ENCODE peak calls at places on chromosomes 13 and 19, in four cellular contexts. One of them, this sample, is unnamed.

GRCh38 chr13:81872581-81872980 is 1531.7 kb upstream of the SPRY2 start:
- DNase-seq in ovary: no peak
- DNase-seq in ascending aorta: no peak
- DNase-seq in lower leg skin: no peak
- DNase-seq in this sample: no peak

GRCh38 chr19:53132231-53132991 is at the start of gene ZNF415:
- DNase-seq in ovary: peak; percentile 86
- DNase-seq in ascending aorta: peak; percentile 11
- DNase-seq in lower leg skin: peak; percentile 91
- DNase-seq in this sample: peak; percentile 83

GRCh38 chr19:14127176-14127575 is 9.2 kb downstream of the ASF1B start:
- DNase-seq in ovary: no peak
- DNase-seq in ascending aorta: no peak
- DNase-seq in lower leg skin: no peak
- DNase-seq in this sample: no peak

GRCh38 chr19:593055-593454 is 3.4 kb downstream of the HCN2 start:
- DNase-seq in ovary: no peak
- DNase-seq in ascending aorta: no peak
- DNase-seq in lower leg skin: no peak
- DNase-seq in this sample: no peak

GRCh38 chr19:9721861-9722260 is 46.7 kb downstream of the ZNF846 start:
- DNase-seq in ovary: no peak
- DNase-seq in ascending aorta: no peak
- DNase-seq in lower leg skin: no peak
- DNase-seq in this sample: no peak

GRCh38 chr19:20964798-20965197 is 41.7 kb downstream of the ZNF85 start:
- DNase-seq in ovary: no peak
- DNase-seq in ascending aorta: no peak
- DNase-seq in lower leg skin: no peak
- DNase-seq in this sample: no peak

GRCh38 chr19:40907968-40908735 is 26.1 kb upstream of the CYP2A7 start:
- DNase-seq in ovary: peak; percentile 59
- DNase-seq in ascending aorta: no peak
- DNase-seq in lower leg skin: no peak
- DNase-seq in this sample: no peak

GRCh38 chr13:32031025-32031814 is at the start of gene FRY:
- DNase-seq in ovary: peak; percentile 66
- DNase-seq in ascending aorta: peak; percentile 20
- DNase-seq in lower leg skin: peak; percentile 89
- DNase-seq in this sample: peak; percentile 40

GRCh38 chr19:4971424-4971793 is 2.5 kb downstream of the KDM4B start:
- DNase-seq in ovary: peak; percentile 58
- DNase-seq in ascending aorta: no peak
- DNase-seq in lower leg skin: peak; percentile 91
- DNase-seq in this sample: no peak

GRCh38 chr19:42283248-42284065 is 14.4 kb downstream of the CIC start:
- DNase-seq in ovary: peak; percentile 98
- DNase-seq in ascending aorta: peak; percentile 87
- DNase-seq in lower leg skin: peak; percentile 99
- DNase-seq in this sample: peak; percentile 96

GRCh38 chr19:48988286-48988685 is 4.8 kb downstream of the GYS1 start:
- DNase-seq in ovary: no peak
- DNase-seq in ascending aorta: no peak
- DNase-seq in lower leg skin: no peak
- DNase-seq in this sample: no peak

GRCh38 chr13:65631078-65631477 is 1599.1 kb downstream of the PCDH9 start:
- DNase-seq in ovary: no peak
- DNase-seq in ascending aorta: no peak
- DNase-seq in lower leg skin: no peak
- DNase-seq in this sample: no peak

GRCh38 chr13:34465423-34465922 is 476.6 kb upstream of the NBEA start:
- DNase-seq in ovary: no peak
- DNase-seq in ascending aorta: no peak
- DNase-seq in lower leg skin: no peak
- DNase-seq in this sample: no peak

GRCh38 chr19:8973501-8974091 is 36.6 kb downstream of the MUC16 start:
- DNase-seq in ovary: no peak
- DNase-seq in ascending aorta: no peak
- DNase-seq in lower leg skin: no peak
- DNase-seq in this sample: no peak

GRCh38 chr19:3670258-3670795 is 29.9 kb downstream of the PIP5K1C start:
- DNase-seq in ovary: peak; percentile 83
- DNase-seq in ascending aorta: peak; percentile 83
- DNase-seq in lower leg skin: peak; percentile 94
- DNase-seq in this sample: no peak

GRCh38 chr13:73334459-73334858 is 275.7 kb downstream of the KLF5 start:
- DNase-seq in ovary: no peak
- DNase-seq in ascending aorta: no peak
- DNase-seq in lower leg skin: no peak
- DNase-seq in this sample: no peak

GRCh38 chr19:54312436-54313362 is at the start of gene LILRA5:
- DNase-seq in ovary: no peak
- DNase-seq in ascending aorta: peak; percentile 27
- DNase-seq in lower leg skin: peak; percentile 85
- DNase-seq in this sample: no peak

GRCh38 chr19:5091576-5092215 is 122.8 kb downstream of the KDM4B start:
- DNase-seq in ovary: peak; percentile 63
- DNase-seq in ascending aorta: no peak
- DNase-seq in lower leg skin: no peak
- DNase-seq in this sample: no peak

GRCh38 chr13:111973186-111974064 is 93.5 kb upstream of the SOX1 start:
- DNase-seq in ovary: no peak
- DNase-seq in ascending aorta: no peak
- DNase-seq in lower leg skin: peak; percentile 68
- DNase-seq in this sample: no peak

GRCh38 chr13:33204130-33204927 is 81.2 kb downstream of the STARD13 start:
- DNase-seq in ovary: peak; percentile 44
- DNase-seq in ascending aorta: no peak
- DNase-seq in lower leg skin: peak; percentile 94
- DNase-seq in this sample: peak; percentile 51

GRCh38 chr19:38952395-38953165 is 21.8 kb downstream of the MRPS12 start:
- DNase-seq in ovary: no peak
- DNase-seq in ascending aorta: no peak
- DNase-seq in lower leg skin: no peak
- DNase-seq in this sample: no peak

GRCh38 chr19:41226053-41226873 is 7.2 kb downstream of the AXL start:
- DNase-seq in ovary: peak; percentile 93
- DNase-seq in ascending aorta: peak; percentile 37
- DNase-seq in lower leg skin: peak; percentile 93
- DNase-seq in this sample: peak; percentile 66

GRCh38 chr19:2054763-2055162 is 3.7 kb upstream of the MKNK2 start:
- DNase-seq in ovary: no peak
- DNase-seq in ascending aorta: no peak
- DNase-seq in lower leg skin: no peak
- DNase-seq in this sample: no peak

GRCh38 chr19:6126335-6126974 is 9.0 kb upstream of the ACSBG2 start:
- DNase-seq in ovary: no peak
- DNase-seq in ascending aorta: no peak
- DNase-seq in lower leg skin: no peak
- DNase-seq in this sample: no peak

GRCh38 chr13:110641055-110642015 is 26.0 kb downstream of the NAXD start:
- DNase-seq in ovary: peak; percentile 69
- DNase-seq in ascending aorta: no peak
- DNase-seq in lower leg skin: no peak
- DNase-seq in this sample: no peak

DNA sequence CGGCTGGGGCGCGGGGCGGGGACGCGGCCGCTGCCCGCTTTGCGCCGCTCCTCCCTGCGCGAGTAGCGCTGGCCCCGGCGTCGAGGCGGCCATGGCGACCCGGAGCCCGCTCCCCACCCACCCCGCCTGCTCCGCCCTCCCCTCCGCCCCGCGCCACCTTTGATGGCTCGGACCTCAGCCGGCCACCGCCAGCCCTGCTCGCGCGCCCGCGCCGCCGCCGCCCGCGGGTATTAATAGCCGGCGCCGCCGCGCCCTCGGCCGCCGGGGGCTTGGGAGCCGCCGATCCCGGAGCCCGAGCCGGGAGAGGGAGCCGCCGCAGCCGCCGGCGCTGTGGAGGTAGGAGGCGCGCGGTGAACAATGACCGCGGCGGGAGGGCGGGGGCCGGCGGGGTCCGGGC is 261 bp downstream of the FARP1 start:
- DNase-seq in ovary: no peak
- DNase-seq in ascending aorta: no peak
- DNase-seq in lower leg skin: no peak
- DNase-seq in this sample: peak; percentile 34
- TF ChIP-seq CTCF in ovary: no peak
- TF ChIP-seq CTCF in ascending aorta: no peak
- TF ChIP-seq CTCF in lower leg skin: no peak
- TF ChIP-seq CTCF in this sample: no peak

GRCh38 chr13:82976499-82976898 is 905.8 kb downstream of the SLITRK1 start:
- DNase-seq in ovary: no peak
- DNase-seq in ascending aorta: no peak
- DNase-seq in lower leg skin: no peak
- DNase-seq in this sample: no peak
- TF ChIP-seq CTCF in ovary: no peak
- TF ChIP-seq CTCF in ascending aorta: no peak
- TF ChIP-seq CTCF in lower leg skin: no peak
- TF ChIP-seq CTCF in this sample: no peak

GRCh38 chr13:39284801-39285388 is 246.6 kb downstream of the NHLRC3 start:
- DNase-seq in ovary: no peak
- DNase-seq in ascending aorta: no peak
- DNase-seq in lower leg skin: no peak
- DNase-seq in this sample: no peak
- TF ChIP-seq CTCF in ovary: no peak
- TF ChIP-seq CTCF in ascending aorta: no peak
- TF ChIP-seq CTCF in lower leg skin: no peak
- TF ChIP-seq CTCF in this sample: no peak

DNA sequence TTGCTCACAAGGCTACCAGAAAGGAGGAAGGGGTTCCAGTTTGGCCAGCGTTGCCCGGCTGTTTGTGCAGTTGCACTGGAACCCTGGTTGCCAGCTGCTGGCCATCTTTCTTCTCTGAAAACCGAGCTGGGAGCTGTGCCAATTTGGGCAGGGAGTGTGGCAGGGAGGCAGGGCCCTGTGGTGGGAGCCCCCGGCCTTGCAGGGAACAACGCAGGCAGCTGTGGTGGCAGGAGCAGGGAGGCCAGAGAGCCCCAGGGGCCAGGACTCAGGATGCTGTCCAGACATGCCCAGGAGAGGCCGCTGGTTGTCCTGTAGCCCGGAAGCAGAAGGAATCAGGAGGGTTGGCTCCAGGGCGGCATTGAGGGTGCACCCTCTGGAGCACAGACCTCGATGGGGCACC is 4.8 kb downstream of the KMT5C start:
- DNase-seq in ovary: peak; percentile 30
- DNase-seq in ascending aorta: no peak
- DNase-seq in lower leg skin: no peak
- DNase-seq in this sample: no peak
- TF ChIP-seq CTCF in ovary: no peak
- TF ChIP-seq CTCF in ascending aorta: no peak
- TF ChIP-seq CTCF in lower leg skin: no peak
- TF ChIP-seq CTCF in this sample: no peak

GRCh38 chr13:56396318-56396717 is 744.4 kb upstream of the PRR20A start:
- DNase-seq in ovary: no peak
- DNase-seq in ascending aorta: no peak
- DNase-seq in lower leg skin: no peak
- DNase-seq in this sample: no peak

DNA sequence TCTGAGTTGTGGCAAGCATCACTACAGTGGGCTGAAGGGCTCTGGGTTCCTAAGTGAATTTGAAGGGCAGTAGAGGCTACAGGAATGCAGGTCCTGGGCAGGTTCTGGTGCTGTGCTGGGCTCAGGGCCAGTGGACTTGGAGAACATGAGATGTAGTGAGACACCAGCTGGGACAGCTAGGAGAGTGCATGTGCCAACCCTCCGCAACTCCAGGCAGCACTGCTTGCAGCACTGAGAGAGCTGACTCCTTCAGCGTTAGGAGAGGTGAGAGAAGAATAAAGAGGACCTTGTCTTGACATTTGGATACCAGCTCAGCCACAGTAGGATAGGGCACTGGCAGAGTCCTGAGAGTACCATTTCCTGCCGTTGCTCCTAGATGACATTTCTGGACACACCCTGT is 739.9 kb upstream of the PRR20A start:
- DNase-seq in ovary: no peak
- DNase-seq in ascending aorta: no peak
- DNase-seq in lower leg skin: no peak
- DNase-seq in this sample: no peak
- TF ChIP-seq CTCF in ovary: no peak
- TF ChIP-seq CTCF in ascending aorta: no peak
- TF ChIP-seq CTCF in lower leg skin: no peak
- TF ChIP-seq CTCF in this sample: no peak

GRCh38 chr19:51450730-51451307 is 7.4 kb downstream of the SIGLEC8 start:
- DNase-seq in ovary: no peak
- DNase-seq in ascending aorta: no peak
- DNase-seq in lower leg skin: no peak
- DNase-seq in this sample: no peak
- TF ChIP-seq CTCF in ovary: no peak
- TF ChIP-seq CTCF in ascending aorta: no peak
- TF ChIP-seq CTCF in lower leg skin: no peak
- TF ChIP-seq CTCF in this sample: no peak

GRCh38 chr13:29771247-29771646 is 79.2 kb downstream of the UBL3 start:
- DNase-seq in ovary: no peak
- DNase-seq in ascending aorta: no peak
- DNase-seq in lower leg skin: no peak
- DNase-seq in this sample: no peak
- TF ChIP-seq CTCF in ovary: no peak
- TF ChIP-seq CTCF in ascending aorta: peak; percentile 41
- TF ChIP-seq CTCF in lower leg skin: no peak
- TF ChIP-seq CTCF in this sample: peak; percentile 51

GRCh38 chr19:12806242-12807131 is at the start of gene RNASEH2A:
- DNase-seq in ovary: peak; percentile 90
- DNase-seq in ascending aorta: no peak
- DNase-seq in lower leg skin: peak; percentile 97
- DNase-seq in this sample: peak; percentile 88
- TF ChIP-seq CTCF in ovary: no peak
- TF ChIP-seq CTCF in ascending aorta: no peak
- TF ChIP-seq CTCF in lower leg skin: no peak
- TF ChIP-seq CTCF in this sample: no peak

This sample was measured in mesothelial cell of epicardium.